ENCODE peak calls at places on chromosomes 1 and 21, in nine cellular contexts. O, G, Y, C, A, I, H, F and M are unnamed samples. For H3K4me1, the result is how much of the 10 kb centered on the place peaks cover.

GRCh38 chr21:45331521-45332257 is 44.0 kb upstream of the POFUT2 start:
- DNase-seq in I (no peak), A (peak), C (no peak), G (no peak), O (no peak), F (no peak), Y (no peak), H (no peak), M (no peak)

GRCh38 chr1:2300004-2300771 is 72.1 kb downstream of the SKI start:
- DNase-seq in H (no peak), G (peak), C (peak), O (no peak), F (no peak), I (no peak), Y (no peak), A (no peak), M (no peak)

GRCh38 chr1:25820247-25821111 is 725 bp downstream of the MTFR1L start:
- DNase-seq in H (peak), G (peak), C (peak), A (peak), Y (peak), F (no peak), O (peak), I (peak), M (peak)

GRCh38 chr1:207659545-207660148 is 14.7 kb downstream of the CR1L start:
- DNase-seq in G (no peak), H (no peak), O (no peak), I (peak), C (no peak), A (no peak), F (no peak), Y (no peak), M (no peak)

GRCh38 chr1:45282346-45282745 is 44.3 kb upstream of the HPDL start:
- DNase-seq in C (no peak), Y (no peak), H (no peak), O (no peak), G (no peak), A (no peak), I (no peak), F (no peak), M (no peak)

GRCh38 chr1:241485554-241485992 is 34.0 kb downstream of the FH start:
- DNase-seq in Y (no peak), O (no peak), C (no peak), F (no peak), I (peak), G (peak), A (no peak), H (peak), M (peak)

GRCh38 chr1:229696385-229696784 is 70.3 kb downstream of the URB2 start:
- DNase-seq in Y (no peak), G (no peak), O (no peak), I (no peak), C (no peak), H (no peak), F (no peak), A (no peak), M (no peak)

GRCh38 chr1:151790940-151791651 is 796 bp upstream of the TDRKH start:
- DNase-seq in F (no peak), H (peak), C (no peak), O (no peak), A (no peak), I (peak), Y (peak), G (no peak), M (no peak)

GRCh38 chr1:234953655-234954420 is 174.8 kb downstream of the TOMM20 start:
- DNase-seq in H (no peak), F (no peak), Y (no peak), C (no peak), G (no peak), A (no peak), I (no peak), O (no peak), M (no peak)

GRCh38 chr1:115953180-115953579 is 23.1 kb upstream of the SLC22A15 start:
- DNase-seq in C (no peak), O (no peak), A (no peak), F (no peak), H (no peak), I (peak), Y (no peak), G (no peak), M (no peak)

GRCh38 chr1:33370286-33370685 is 49.4 kb upstream of the A3GALT2 start:
- DNase-seq in F (no peak), Y (peak), A (peak), I (no peak), O (no peak), C (no peak), G (no peak), H (no peak), M (no peak)

GRCh38 chr1:183551924-183552323 is 38.3 kb downstream of the NCF2 start:
- DNase-seq in H (no peak), Y (no peak), O (no peak), G (no peak), F (no peak), A (no peak), I (no peak), C (no peak), M (no peak)

GRCh38 chr1:243325305-243325890 is 69.6 kb downstream of the SDCCAG8 start:
- DNase-seq in A (no peak), C (no peak), O (peak), G (peak), I (peak), F (peak), Y (no peak), H (peak), M (peak)

GRCh38 chr1:200464784-200465400 is 55.1 kb upstream of the ZNF281 start:
- DNase-seq in O (no peak), C (no peak), G (no peak), Y (no peak), H (no peak), I (no peak), F (no peak), A (no peak), M (no peak)

GRCh38 chr1:243693764-243694163 is 156.3 kb downstream of the AKT3 start:
- DNase-seq in Y (no peak), C (no peak), G (no peak), A (no peak), I (no peak), O (no peak), F (no peak), H (no peak), M (no peak)

GRCh38 chr1:33612877-33613487 is 140.5 kb downstream of the ZSCAN20 start:
- DNase-seq in G (peak), A (peak), I (peak), O (peak), F (peak), H (peak), C (no peak), Y (peak), M (peak)

GRCh38 chr1:29749021-29749420 is 512.7 kb downstream of the PTPRU start:
- DNase-seq in O (no peak), C (no peak), I (no peak), G (no peak), Y (no peak), A (no peak), F (no peak), H (no peak), M (no peak)

GRCh38 chr1:216836316-216836715 is 113.1 kb upstream of the ESRRG start:
- DNase-seq in O (no peak), Y (no peak), F (no peak), G (no peak), A (no peak), I (no peak), H (no peak), C (no peak), M (no peak)

GRCh38 chr1:17359031-17359430 is 13.0 kb upstream of the PADI6 start:
- DNase-seq in G (no peak), H (no peak), I (no peak), Y (no peak), F (no peak), O (no peak), A (no peak), C (no peak), M (no peak)

GRCh38 chr1:214102907-214103306 is 115.1 kb downstream of the PROX1 start:
- DNase-seq in H (peak), G (no peak), C (no peak), Y (no peak), F (peak), I (peak), A (no peak), O (peak), M (no peak)

GRCh38 chr1:207455183-207455754 is 1.1 kb downstream of the CR2 start:
- DNase-seq in F (no peak), Y (no peak), H (no peak), A (no peak), G (peak), I (no peak), C (no peak), O (no peak), M (no peak)

GRCh38 chr21:44681861-44682579 is at the start of gene KRTAP12-1:
- DNase-seq in Y (no peak), C (no peak), H (no peak), O (no peak), F (no peak), I (no peak), G (no peak), A (no peak), M (no peak)

GRCh38 chr1:87794788-87795614 is 466.3 kb downstream of the LMO4 start:
- DNase-seq in Y (no peak), H (peak), F (no peak), I (peak), O (peak), C (no peak), G (no peak), A (no peak), M (no peak)

GRCh38 chr1:203360772-203361171 is 9.8 kb upstream of the FMOD start:
- DNase-seq in Y (no peak), C (no peak), A (no peak), O (no peak), G (no peak), I (no peak), H (no peak), F (no peak), M (no peak)

GRCh38 chr1:164772635-164773034 is 213.7 kb downstream of the PBX1 start:
- DNase-seq in F (no peak), A (peak), G (peak), C (no peak), Y (peak), I (peak), O (peak), H (peak), M (no peak)

GRCh38 chr1:22104865-22105437 is 37.9 kb downstream of the WNT4 start:
- DNase-seq in A (no peak), Y (no peak), F (no peak), C (no peak), I (no peak), O (no peak), G (peak), H (no peak), M (no peak)

GRCh38 chr1:118949317-118949716 is 38.8 kb downstream of the TBX15 start:
- DNase-seq in O (peak), G (no peak), F (no peak), C (no peak), A (no peak), I (no peak), Y (peak), H (no peak), M (no peak)

GRCh38 chr1:34086561-34086960 is 78.5 kb downstream of the CSMD2 start:
- DNase-seq in F (no peak), I (no peak), O (no peak), G (no peak), H (no peak), C (no peak), A (no peak), Y (no peak), M (no peak)

GRCh38 chr1:87684194-87684593 is 355.5 kb downstream of the LMO4 start:
- DNase-seq in G (no peak), Y (no peak), A (no peak), O (peak), I (no peak), F (no peak), C (no peak), H (peak), M (no peak)

GRCh38 chr1:192579319-192579738 is 3.8 kb downstream of the RGS1 start:
- DNase-seq in I (no peak), A (no peak), F (no peak), Y (no peak), O (no peak), H (no peak), G (peak), C (no peak), M (no peak)

GRCh38 chr1:192578144-192578909 is 2.8 kb downstream of the RGS1 start:
- DNase-seq in O (no peak), Y (no peak), H (no peak), I (no peak), G (no peak), F (no peak), A (no peak), C (no peak), M (no peak)

GRCh38 chr1:192577145-192578140 is 1.9 kb downstream of the RGS1 start:
- DNase-seq in C (no peak), I (no peak), G (no peak), Y (no peak), O (no peak), A (no peak), H (no peak), F (no peak), M (no peak)

GRCh38 chr1:192575499-192576189 is at the start of gene RGS1:
- DNase-seq in H (no peak), Y (no peak), F (no peak), O (no peak), A (peak), I (no peak), G (peak), C (peak), M (no peak)

GRCh38 chr1:192576190-192577144 is 894 bp downstream of the RGS1 start:
- DNase-seq in Y (no peak), C (no peak), G (no peak), O (no peak), A (no peak), I (no peak), F (no peak), H (no peak), M (no peak)
- H3K4me3 ChIP-seq in Y (no peak), C (no peak), G (peak), O (no peak), A (no peak), I (no peak), F (no peak), H (no peak), M (no peak)

DNA sequence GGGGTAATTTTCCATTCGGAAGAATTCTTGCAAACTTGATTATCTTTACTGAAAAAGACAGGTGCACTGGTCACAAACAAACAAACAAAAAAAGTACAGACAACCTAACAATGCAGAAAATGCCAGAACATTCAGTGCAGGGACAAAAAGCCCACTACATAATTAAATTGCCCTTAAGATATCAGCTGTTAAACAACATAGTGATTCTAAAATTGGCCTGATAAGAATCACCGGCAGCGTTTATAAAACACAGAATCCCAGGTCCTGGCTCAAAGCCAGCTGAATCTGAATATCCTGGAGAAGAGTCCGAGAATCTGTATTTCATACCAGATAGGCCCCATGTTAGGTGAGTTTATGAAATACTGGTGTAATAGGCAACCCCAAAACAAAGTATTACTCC is 6.1 kb downstream of the PLPP3 start:
- DNase-seq in H (peak), G (no peak), F (no peak), Y (no peak), I (no peak), C (no peak), A (no peak), O (no peak), M (no peak)
- H3K4me1 ChIP-seq in H (half or more), G (under half), F (under half), Y (half or more), I (half or more), C (under half), A (half or more), O (under half), M (under half)

DNA sequence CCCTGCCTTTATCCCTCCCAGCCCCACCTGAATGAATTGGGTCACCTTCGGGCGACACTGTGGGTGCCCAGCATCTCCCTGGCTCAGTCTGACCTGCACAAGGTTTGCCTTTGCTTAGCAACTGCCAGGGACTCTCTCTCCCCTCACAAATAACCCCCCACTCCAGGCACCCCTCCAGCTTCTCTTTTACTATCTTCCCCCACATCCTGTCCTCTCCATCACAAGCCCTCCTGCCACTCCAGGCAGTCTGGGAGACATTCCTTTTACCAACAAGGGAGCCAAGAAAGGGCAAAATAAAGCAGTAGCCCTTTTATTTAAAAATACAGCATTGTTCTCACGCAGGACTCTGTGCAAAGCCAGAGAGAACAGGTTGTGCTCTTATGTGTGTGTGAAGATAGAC is 23.9 kb downstream of the LGR6 start:
- DNase-seq in O (no peak), I (no peak), Y (no peak), F (no peak), C (no peak), G (no peak), H (no peak), A (no peak), M (no peak)
- H3K4me3 ChIP-seq in O (no peak), I (no peak), Y (no peak), F (no peak), C (no peak), G (no peak), H (no peak), A (no peak), M (no peak)

GRCh38 chr1:185280589-185280988 is 36.5 kb downstream of the IVNS1ABP start:
- DNase-seq in A (no peak), F (no peak), C (no peak), G (no peak), I (no peak), Y (no peak), H (no peak), O (no peak), M (no peak)
- H3K4me1 ChIP-seq in A (under half), F (under half), C (under half), G (under half), I (under half), Y (under half), H (under half), O (under half), M (under half)

DNA sequence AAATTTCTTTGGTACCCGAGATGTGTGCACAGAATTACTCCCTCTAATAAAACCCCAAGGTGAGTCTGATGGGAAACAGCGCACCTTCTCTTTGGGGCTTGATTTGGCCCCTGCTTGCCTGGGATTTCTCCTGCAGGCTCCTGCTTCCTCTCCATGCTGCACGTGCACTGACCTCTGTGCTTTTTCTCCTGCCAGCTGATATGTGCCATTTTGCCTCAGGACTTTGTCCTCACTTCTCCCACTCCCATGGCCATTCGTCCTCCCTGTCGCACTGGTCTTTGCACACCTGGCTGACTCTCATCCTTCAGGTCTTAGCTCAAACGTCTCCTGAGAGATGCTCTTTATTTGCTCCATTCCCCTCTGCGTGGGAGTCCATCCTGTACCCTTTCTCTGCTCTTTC is 1.2 kb downstream of the CBR1 start:
- DNase-seq in O (no peak), I (no peak), Y (no peak), A (no peak), C (no peak), F (no peak), H (no peak), G (no peak), M (no peak)
- H3K4me3 ChIP-seq in O (no peak), I (peak), Y (peak), A (peak), C (no peak), F (no peak), H (no peak), G (no peak), M (no peak)

DNA sequence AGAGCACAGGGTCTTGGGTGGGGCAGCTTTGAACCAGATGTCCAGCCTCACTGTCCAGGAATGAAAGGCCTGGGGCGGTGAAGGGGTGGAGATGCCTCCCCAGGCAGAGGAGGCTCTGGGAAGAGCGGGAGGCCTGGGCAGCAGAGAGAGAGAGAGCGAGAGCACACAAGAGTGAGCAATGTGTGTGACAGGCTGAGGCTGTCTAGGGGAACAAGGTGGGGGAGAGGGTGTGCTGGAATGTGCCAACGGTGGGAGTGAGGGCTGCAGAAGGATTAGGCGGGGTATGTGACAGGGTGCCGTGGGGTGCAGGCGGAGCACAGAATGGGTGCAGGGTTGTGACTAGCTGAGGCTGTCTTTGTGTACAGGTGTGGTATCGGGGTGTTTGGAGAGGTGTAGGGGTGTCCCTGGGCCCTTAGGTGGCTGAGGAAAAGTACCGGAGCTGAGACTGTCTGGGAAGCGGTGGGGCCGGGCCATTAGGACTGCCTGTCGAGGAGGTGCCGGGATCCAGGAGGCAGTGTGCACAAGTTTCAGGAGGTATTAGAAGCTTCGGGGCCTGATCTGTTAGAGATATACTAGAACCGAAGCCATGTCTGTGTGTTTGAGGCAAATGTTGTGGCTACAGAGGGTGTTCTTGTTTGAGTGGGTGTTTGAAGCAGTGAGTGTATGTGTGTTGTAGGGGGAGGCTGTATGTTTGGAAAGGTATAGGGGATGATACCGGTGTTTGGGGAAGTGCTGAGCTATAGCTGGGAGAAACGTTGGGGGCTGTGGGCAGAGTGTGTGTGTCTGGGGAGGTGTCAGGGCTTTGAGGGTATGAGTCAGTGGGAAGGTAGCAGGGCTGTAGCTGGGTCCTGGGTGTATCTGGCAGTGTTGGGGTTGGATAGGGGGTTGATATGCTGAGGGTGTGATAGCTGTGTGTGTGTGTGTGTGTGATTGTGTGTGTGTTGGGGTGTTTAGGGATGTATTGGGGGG is 9.1 kb downstream of the AHDC1 start:
- DNase-seq in G (no peak), C (no peak), Y (no peak), O (peak), I (no peak), H (no peak), A (no peak), F (no peak), M (no peak)
- H3K4me1 ChIP-seq in G (under half), C (half or more), Y (half or more), O (half or more), I (under half), H (half or more), A (half or more), F (half or more), M (under half)

GRCh38 chr1:185151215-185151614 is 5.5 kb downstream of the TRMT1L start:
- DNase-seq in C (no peak), Y (no peak), O (no peak), F (no peak), G (no peak), H (no peak), A (no peak), I (no peak), M (no peak)
- H3K4me3 ChIP-seq in C (no peak), Y (no peak), O (no peak), F (no peak), G (no peak), H (no peak), A (no peak), I (no peak), M (no peak)

GRCh38 chr1:159090566-159091546 is 14.3 kb upstream of the AIM2 start:
- DNase-seq in H (no peak), C (no peak), A (no peak), G (no peak), O (peak), F (no peak), I (no peak), Y (no peak), M (no peak)

GRCh38 chr1:159091547-159092397 is 15.2 kb upstream of the AIM2 start:
- DNase-seq in O (peak), I (peak), A (no peak), Y (no peak), G (no peak), C (no peak), F (no peak), H (no peak), M (no peak)

GRCh38 chr1:159088566-159089183 is 12.1 kb upstream of the AIM2 start:
- DNase-seq in C (no peak), O (no peak), H (no peak), G (no peak), F (no peak), A (no peak), I (no peak), Y (no peak), M (no peak)

GRCh38 chr1:159089184-159089791 is 12.7 kb upstream of the AIM2 start:
- DNase-seq in Y (no peak), C (no peak), G (peak), O (no peak), I (peak), F (no peak), H (no peak), A (no peak), M (no peak)

GRCh38 chr1:159092398-159092760 is 15.8 kb upstream of the AIM2 start:
- DNase-seq in C (no peak), O (no peak), F (no peak), Y (no peak), H (no peak), I (no peak), G (no peak), A (no peak), M (no peak)
- H3K4me1 ChIP-seq in C (under half), O (under half), F (under half), Y (under half), H (under half), I (under half), G (under half), A (under half), M (under half)